ENCODE peak calls at places on chromosomes 1 and 21, in six cellular contexts. Z, B, N, P, J and X are unnamed samples.

GRCh38 chr1:153642161-153642560 is 8.3 kb downstream of the CHTOP start:
- DNase-seq in Z (no peak), B (no peak), N (no peak), P (no peak), J (no peak), X (no peak)

GRCh38 chr1:95829581-95829980 is 595.6 kb downstream of the RWDD3 start:
- DNase-seq in Z (no peak), B (no peak), N (no peak), P (no peak), J (no peak), X (no peak)

GRCh38 chr1:163820748-163821147 is 499.0 kb downstream of the NUF2 start:
- DNase-seq in Z (no peak), B (no peak), N (no peak), P (no peak), J (no peak), X (no peak)

GRCh38 chr21:38970765-38971164 is 165.0 kb downstream of the ETS2 start:
- DNase-seq in Z (no peak), B (no peak), N (no peak), P (no peak), J (no peak), X (no peak)

GRCh38 chr1:209825591-209826433 is 2.0 kb upstream of the UTP25 start:
- DNase-seq in Z (no peak), B (no peak), N (no peak), P (peak), J (no peak), X (no peak)

GRCh38 chr1:51313268-51313852 is 17.0 kb downstream of the TTC39A start:
- DNase-seq in Z (peak), B (peak), N (no peak), P (no peak), J (no peak), X (no peak)

GRCh38 chr21:16563795-16564194 is 834.0 kb downstream of the USP25 start:
- DNase-seq in Z (no peak), B (no peak), N (no peak), P (peak), J (peak), X (no peak)

GRCh38 chr1:228983661-228984060 is 248.4 kb downstream of the RHOU start:
- DNase-seq in Z (no peak), B (no peak), N (no peak), P (no peak), J (no peak), X (no peak)

GRCh38 chr1:45332346-45332720 is 5.6 kb downstream of the HPDL start:
- DNase-seq in Z (no peak), B (no peak), N (no peak), P (no peak), J (no peak), X (no peak)

GRCh38 chr21:45381865-45382697 is 22.9 kb upstream of the COL18A1 start:
- DNase-seq in Z (no peak), B (no peak), N (no peak), P (no peak), J (no peak), X (no peak)

GRCh38 chr1:74715806-74716205 is 17.0 kb downstream of the CRYZ start:
- DNase-seq in Z (no peak), B (no peak), N (no peak), P (no peak), J (no peak), X (no peak)

GRCh38 chr1:147539122-147539575 is 2.2 kb upstream of the BCL9 start:
- DNase-seq in Z (peak), B (no peak), N (no peak), P (no peak), J (peak), X (no peak)

GRCh38 chr21:37452222-37452621 is 85.6 kb downstream of the DYRK1A start:
- DNase-seq in Z (no peak), B (peak), N (no peak), P (no peak), J (no peak), X (no peak)

GRCh38 chr1:155320661-155321576 is at the start of gene RUSC1:
- DNase-seq in Z (peak), B (peak), N (no peak), P (peak), J (no peak), X (no peak)
- TF ChIP-seq GABPA in Z (no peak), B (no peak), N (no peak), P (no peak), J (no peak), X (no peak)

DNA sequence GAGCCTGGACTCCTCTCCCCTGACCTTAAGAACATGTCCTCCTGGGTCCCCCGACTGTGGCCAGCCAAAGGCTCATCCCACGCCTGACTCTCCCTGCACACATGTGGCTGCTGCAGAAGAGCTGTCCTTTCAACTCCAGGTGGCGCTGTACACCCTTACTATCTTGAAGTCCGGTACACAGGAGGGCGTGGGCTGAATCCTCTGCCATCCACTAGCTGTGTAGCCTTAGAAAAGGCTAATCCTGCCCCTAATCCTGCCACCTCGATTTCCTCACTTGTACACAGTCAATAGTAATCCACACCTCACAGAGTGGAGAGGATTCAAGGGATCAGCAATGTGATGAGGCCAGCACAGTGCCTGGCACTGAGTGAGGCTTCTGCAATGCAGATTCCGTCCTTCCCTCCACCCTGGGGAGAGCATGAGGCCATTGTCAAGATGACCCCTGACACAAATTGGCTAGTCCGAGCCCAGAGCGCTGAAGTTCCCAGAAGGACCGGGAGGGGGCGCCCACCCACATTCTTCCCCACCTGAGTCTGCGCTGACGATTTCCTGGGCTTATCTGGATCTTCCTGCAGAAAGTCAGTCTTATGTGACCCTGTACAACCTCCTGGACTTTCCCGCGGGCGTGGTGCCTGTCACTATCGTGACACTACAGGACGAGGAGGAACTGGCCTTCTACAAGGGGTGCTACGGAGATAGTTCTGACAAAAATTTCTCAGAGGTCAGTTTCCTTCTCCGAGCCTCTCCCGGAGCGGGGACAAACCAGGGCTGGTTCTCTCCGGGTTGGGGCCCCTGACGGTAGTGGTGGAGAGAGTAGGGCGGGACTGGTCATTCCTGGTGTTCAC is 47.1 kb upstream of the DMBX1 start:
- DNase-seq in Z (peak), B (peak), N (peak), P (peak), J (peak), X (no peak)
- TF ChIP-seq GABPA in Z (peak), B (no peak), N (no peak), P (peak), J (no peak), X (no peak)

GRCh38 chr1:58738873-58739272 is 39.0 kb upstream of the MYSM1 start:
- DNase-seq in Z (no peak), B (no peak), N (peak), P (no peak), J (no peak), X (no peak)
- TF ChIP-seq GABPA in Z (no peak), B (no peak), N (no peak), P (no peak), J (no peak), X (no peak)

DNA sequence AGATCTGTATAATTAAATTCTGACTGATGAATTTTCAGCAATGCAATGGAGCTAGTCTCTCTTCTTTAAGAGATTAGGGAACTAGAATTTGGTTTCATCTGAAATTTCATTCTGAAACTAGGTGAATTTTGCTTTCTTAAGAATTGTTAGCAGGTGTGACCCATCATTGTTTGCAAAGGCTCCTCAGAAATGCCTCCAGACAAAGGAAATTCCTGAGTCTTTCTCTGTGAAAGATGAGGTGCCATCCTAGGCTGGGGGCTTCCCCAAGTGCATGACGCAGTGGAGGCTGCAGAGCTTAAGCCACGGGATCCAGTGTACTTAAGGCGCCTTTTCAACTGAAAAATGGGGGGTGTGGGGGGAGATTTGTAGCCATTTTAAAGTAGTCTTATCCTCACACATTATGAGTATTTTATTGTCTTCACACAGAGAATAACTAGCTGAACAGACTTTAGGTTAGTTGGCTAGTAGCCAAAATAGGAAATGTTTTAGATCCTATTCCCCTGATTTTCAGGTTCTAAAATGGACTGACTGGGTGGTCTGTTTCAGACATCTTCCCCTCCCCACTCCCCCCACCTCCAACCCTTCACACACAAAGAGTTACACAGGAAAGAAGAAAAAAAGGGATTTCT is 202.0 kb downstream of the NFIA start:
- DNase-seq in Z (no peak), B (no peak), N (no peak), P (no peak), J (no peak), X (no peak)
- TF ChIP-seq GABPA in Z (no peak), B (no peak), N (no peak), P (no peak), J (no peak), X (no peak)

GRCh38 chr1:81850495-81850894 is 49.8 kb downstream of the ADGRL2 start:
- DNase-seq in Z (no peak), B (no peak), N (no peak), P (no peak), J (no peak), X (no peak)
- TF ChIP-seq GABPA in Z (no peak), B (no peak), N (no peak), P (no peak), J (no peak), X (no peak)

GRCh38 chr1:109716570-109717090 is 4.6 kb downstream of the GSTM5 start:
- DNase-seq in Z (no peak), B (no peak), N (no peak), P (no peak), J (no peak), X (no peak)
- TF ChIP-seq GABPA in Z (no peak), B (no peak), N (no peak), P (no peak), J (no peak), X (no peak)

GRCh38 chr1:22317231-22317919 is 134.3 kb upstream of the ZBTB40 start:
- DNase-seq in Z (peak), B (peak), N (no peak), P (peak), J (no peak), X (no peak)
- TF ChIP-seq GABPA in Z (no peak), B (no peak), N (no peak), P (peak), J (no peak), X (no peak)

GRCh38 chr1:220579317-220579716 is 51.4 kb downstream of the MARK1 start:
- DNase-seq in Z (no peak), B (no peak), N (no peak), P (no peak), J (no peak), X (no peak)
- TF ChIP-seq GABPA in Z (no peak), B (no peak), N (no peak), P (no peak), J (no peak), X (no peak)

GRCh38 chr1:86155807-86156561 is 588 bp downstream of the COL24A1 start:
- DNase-seq in Z (no peak), B (peak), N (no peak), P (peak), J (no peak), X (no peak)
- TF ChIP-seq GABPA in Z (no peak), B (no peak), N (no peak), P (no peak), J (no peak), X (no peak)

GRCh38 chr1:10384219-10384618 is 14.6 kb upstream of the PGD start:
- DNase-seq in Z (no peak), B (no peak), N (no peak), P (no peak), J (no peak), X (no peak)
- TF ChIP-seq GABPA in Z (no peak), B (no peak), N (no peak), P (no peak), J (no peak), X (no peak)